ENCODE peak calls at places on chromosomes 1 and 21, in six cellular contexts. One of them, this sample, is unnamed.
A peak's percentile ranks its signal among the peaks of the same experiment; 100 is the strongest.

GRCh38 chr1:7975212-7975865 is 13.8 kb downstream of the PARK7 start:
- DNase-seq in pancreas: peak; percentile 74
- DNase-seq in activated B cell treated with CpG ODN at 0.5 μM for 24 hours: no peak
- DNase-seq in neural crest cell: peak; percentile 70
- DNase-seq in astrocyte of the spinal cord: peak; percentile 77
- DNase-seq in OCI-LY7: peak; percentile 54
- DNase-seq in this sample: peak; percentile 77

GRCh38 chr1:226821719-226822085 is 48.7 kb upstream of the PSEN2 start:
- DNase-seq in pancreas: no peak
- DNase-seq in activated B cell treated with CpG ODN at 0.5 μM for 24 hours: no peak
- DNase-seq in neural crest cell: no peak
- DNase-seq in astrocyte of the spinal cord: peak; percentile 52
- DNase-seq in OCI-LY7: no peak
- DNase-seq in this sample: no peak

GRCh38 chr1:93025572-93025971 is 53.5 kb upstream of the MTF2 start:
- DNase-seq in pancreas: no peak
- DNase-seq in activated B cell treated with CpG ODN at 0.5 μM for 24 hours: no peak
- DNase-seq in neural crest cell: no peak
- DNase-seq in astrocyte of the spinal cord: no peak
- DNase-seq in OCI-LY7: no peak
- DNase-seq in this sample: no peak

GRCh38 chr1:42931911-42932422 is 26.7 kb downstream of the SLC2A1 start:
- DNase-seq in pancreas: no peak
- DNase-seq in activated B cell treated with CpG ODN at 0.5 μM for 24 hours: peak; percentile 82
- DNase-seq in neural crest cell: no peak
- DNase-seq in astrocyte of the spinal cord: no peak
- DNase-seq in OCI-LY7: peak; percentile 86
- DNase-seq in this sample: no peak

GRCh38 chr21:28705616-28706015 is 287.1 kb downstream of the LTN1 start:
- DNase-seq in pancreas: no peak
- DNase-seq in activated B cell treated with CpG ODN at 0.5 μM for 24 hours: no peak
- DNase-seq in neural crest cell: no peak
- DNase-seq in astrocyte of the spinal cord: peak; percentile 43
- DNase-seq in OCI-LY7: no peak
- DNase-seq in this sample: no peak

GRCh38 chr1:35810096-35810860 is 2.5 kb downstream of the AGO4 start:
- DNase-seq in pancreas: no peak
- DNase-seq in activated B cell treated with CpG ODN at 0.5 μM for 24 hours: no peak
- DNase-seq in neural crest cell: no peak
- DNase-seq in astrocyte of the spinal cord: peak; percentile 28
- DNase-seq in OCI-LY7: no peak
- DNase-seq in this sample: peak; percentile 57

GRCh38 chr1:16076003-16076870 is 2.8 kb upstream of the FAM131C start:
- DNase-seq in pancreas: no peak
- DNase-seq in activated B cell treated with CpG ODN at 0.5 μM for 24 hours: no peak
- DNase-seq in neural crest cell: no peak
- DNase-seq in astrocyte of the spinal cord: peak; percentile 89
- DNase-seq in OCI-LY7: no peak
- DNase-seq in this sample: peak; percentile 95

GRCh38 chr1:218642033-218642954 is 297.2 kb downstream of the TGFB2 start:
- DNase-seq in pancreas: no peak
- DNase-seq in activated B cell treated with CpG ODN at 0.5 μM for 24 hours: no peak
- DNase-seq in neural crest cell: no peak
- DNase-seq in astrocyte of the spinal cord: no peak
- DNase-seq in OCI-LY7: no peak
- DNase-seq in this sample: no peak

GRCh38 chr1:1230656-1231399 is 973 bp downstream of the SDF4 start:
- DNase-seq in pancreas: no peak
- DNase-seq in activated B cell treated with CpG ODN at 0.5 μM for 24 hours: no peak
- DNase-seq in neural crest cell: no peak
- DNase-seq in astrocyte of the spinal cord: peak; percentile 63
- DNase-seq in OCI-LY7: no peak
- DNase-seq in this sample: peak; percentile 80

GRCh38 chr1:89462250-89462649 is 62.4 kb upstream of the LRRC8B start:
- DNase-seq in pancreas: no peak
- DNase-seq in activated B cell treated with CpG ODN at 0.5 μM for 24 hours: no peak
- DNase-seq in neural crest cell: no peak
- DNase-seq in astrocyte of the spinal cord: no peak
- DNase-seq in OCI-LY7: no peak
- DNase-seq in this sample: no peak

GRCh38 chr1:185495898-185496297 is 178.9 kb upstream of the IVNS1ABP start:
- DNase-seq in pancreas: no peak
- DNase-seq in activated B cell treated with CpG ODN at 0.5 μM for 24 hours: no peak
- DNase-seq in neural crest cell: no peak
- DNase-seq in astrocyte of the spinal cord: no peak
- DNase-seq in OCI-LY7: no peak
- DNase-seq in this sample: no peak

GRCh38 chr1:201288007-201288406 is 4.7 kb downstream of the PKP1 start:
- DNase-seq in pancreas: peak; percentile 21
- DNase-seq in activated B cell treated with CpG ODN at 0.5 μM for 24 hours: no peak
- DNase-seq in neural crest cell: no peak
- DNase-seq in astrocyte of the spinal cord: no peak
- DNase-seq in OCI-LY7: no peak
- DNase-seq in this sample: no peak

GRCh38 chr1:108703939-108704338 is 8.8 kb upstream of the FNDC7 start:
- DNase-seq in pancreas: no peak
- DNase-seq in activated B cell treated with CpG ODN at 0.5 μM for 24 hours: no peak
- DNase-seq in neural crest cell: no peak
- DNase-seq in astrocyte of the spinal cord: no peak
- DNase-seq in OCI-LY7: no peak
- DNase-seq in this sample: peak; percentile 32

GRCh38 chr1:3536395-3536794 is 74.9 kb downstream of the MEGF6 start:
- DNase-seq in pancreas: no peak
- DNase-seq in activated B cell treated with CpG ODN at 0.5 μM for 24 hours: no peak
- DNase-seq in neural crest cell: no peak
- DNase-seq in astrocyte of the spinal cord: no peak
- DNase-seq in OCI-LY7: no peak
- DNase-seq in this sample: no peak

GRCh38 chr1:87295720-87296119 is 33.0 kb upstream of the LMO4 start:
- DNase-seq in pancreas: no peak
- DNase-seq in activated B cell treated with CpG ODN at 0.5 μM for 24 hours: no peak
- DNase-seq in neural crest cell: no peak
- DNase-seq in astrocyte of the spinal cord: no peak
- DNase-seq in OCI-LY7: no peak
- DNase-seq in this sample: no peak

GRCh38 chr1:197915797-197916686 is 1.1 kb upstream of the LHX9 start:
- DNase-seq in pancreas: peak; percentile 83
- DNase-seq in activated B cell treated with CpG ODN at 0.5 μM for 24 hours: no peak
- DNase-seq in neural crest cell: peak; percentile 69
- DNase-seq in astrocyte of the spinal cord: peak; percentile 57
- DNase-seq in OCI-LY7: no peak
- DNase-seq in this sample: peak; percentile 85

GRCh38 chr1:46806196-46807020 is 7.6 kb downstream of the CYP4B1 start:
- DNase-seq in pancreas: no peak
- DNase-seq in activated B cell treated with CpG ODN at 0.5 μM for 24 hours: no peak
- DNase-seq in neural crest cell: no peak
- DNase-seq in astrocyte of the spinal cord: no peak
- DNase-seq in OCI-LY7: no peak
- DNase-seq in this sample: no peak

GRCh38 chr1:236063919-236064673 is 794 bp downstream of the NID1 start:
- DNase-seq in pancreas: peak; percentile 79
- DNase-seq in activated B cell treated with CpG ODN at 0.5 μM for 24 hours: peak; percentile 25
- DNase-seq in neural crest cell: peak; percentile 36
- DNase-seq in astrocyte of the spinal cord: peak; percentile 63
- DNase-seq in OCI-LY7: no peak
- DNase-seq in this sample: peak; percentile 55

GRCh38 chr1:88799433-88799832 is 91.9 kb downstream of the GTF2B start:
- DNase-seq in pancreas: no peak
- DNase-seq in activated B cell treated with CpG ODN at 0.5 μM for 24 hours: no peak
- DNase-seq in neural crest cell: no peak
- DNase-seq in astrocyte of the spinal cord: no peak
- DNase-seq in OCI-LY7: no peak
- DNase-seq in this sample: no peak

GRCh38 chr1:178093958-178094751 is at the start of gene RASAL2:
- DNase-seq in pancreas: peak; percentile 84
- DNase-seq in activated B cell treated with CpG ODN at 0.5 μM for 24 hours: peak; percentile 24
- DNase-seq in neural crest cell: peak; percentile 65
- DNase-seq in astrocyte of the spinal cord: peak; percentile 75
- DNase-seq in OCI-LY7: no peak
- DNase-seq in this sample: peak; percentile 67

GRCh38 chr1:44405041-44405803 is at the start of gene RNF220:
- DNase-seq in pancreas: peak; percentile 76
- DNase-seq in activated B cell treated with CpG ODN at 0.5 μM for 24 hours: peak; percentile 34
- DNase-seq in neural crest cell: peak; percentile 61
- DNase-seq in astrocyte of the spinal cord: peak; percentile 71
- DNase-seq in OCI-LY7: no peak
- DNase-seq in this sample: peak; percentile 54

GRCh38 chr21:21010698-21011097 is 12.5 kb downstream of the NCAM2 start:
- DNase-seq in pancreas: no peak
- DNase-seq in activated B cell treated with CpG ODN at 0.5 μM for 24 hours: no peak
- DNase-seq in neural crest cell: no peak
- DNase-seq in astrocyte of the spinal cord: no peak
- DNase-seq in OCI-LY7: no peak
- DNase-seq in this sample: no peak

GRCh38 chr21:37145635-37146111 is 72.6 kb downstream of the TTC3 start:
- DNase-seq in pancreas: no peak
- DNase-seq in activated B cell treated with CpG ODN at 0.5 μM for 24 hours: no peak
- DNase-seq in neural crest cell: no peak
- DNase-seq in astrocyte of the spinal cord: peak; percentile 89
- DNase-seq in OCI-LY7: no peak
- DNase-seq in this sample: no peak

GRCh38 chr1:115056395-115056798 is 26.8 kb downstream of the TSHB start:
- DNase-seq in pancreas: no peak
- DNase-seq in activated B cell treated with CpG ODN at 0.5 μM for 24 hours: no peak
- DNase-seq in neural crest cell: no peak
- DNase-seq in astrocyte of the spinal cord: peak; percentile 43
- DNase-seq in OCI-LY7: no peak
- DNase-seq in this sample: peak; percentile 65

GRCh38 chr1:171909711-171910110 is 68.4 kb downstream of the DNM3 start:
- DNase-seq in pancreas: no peak
- DNase-seq in activated B cell treated with CpG ODN at 0.5 μM for 24 hours: no peak
- DNase-seq in neural crest cell: no peak
- DNase-seq in astrocyte of the spinal cord: peak; percentile 25
- DNase-seq in OCI-LY7: no peak
- DNase-seq in this sample: no peak

GRCh38 chr1:119253366-119253765 is 112.9 kb upstream of the WARS2 start:
- DNase-seq in pancreas: no peak
- DNase-seq in activated B cell treated with CpG ODN at 0.5 μM for 24 hours: no peak
- DNase-seq in neural crest cell: no peak
- DNase-seq in astrocyte of the spinal cord: peak; percentile 4
- DNase-seq in OCI-LY7: no peak
- DNase-seq in this sample: no peak

GRCh38 chr1:65681101-65681500 is 111.6 kb upstream of the PDE4B start:
- DNase-seq in pancreas: no peak
- DNase-seq in activated B cell treated with CpG ODN at 0.5 μM for 24 hours: no peak
- DNase-seq in neural crest cell: no peak
- DNase-seq in astrocyte of the spinal cord: peak; percentile 68
- DNase-seq in OCI-LY7: no peak
- DNase-seq in this sample: peak; percentile 59

GRCh38 chr1:12619396-12620141 is 1.6 kb upstream of the DHRS3 start:
- DNase-seq in pancreas: peak; percentile 91
- DNase-seq in activated B cell treated with CpG ODN at 0.5 μM for 24 hours: peak; percentile 63
- DNase-seq in neural crest cell: peak; percentile 85
- DNase-seq in astrocyte of the spinal cord: peak; percentile 88
- DNase-seq in OCI-LY7: peak; percentile 59
- DNase-seq in this sample: peak; percentile 82

GRCh38 chr1:2137257-2138121 is 57.1 kb downstream of the FAAP20 start:
- DNase-seq in pancreas: no peak
- DNase-seq in activated B cell treated with CpG ODN at 0.5 μM for 24 hours: no peak
- DNase-seq in neural crest cell: no peak
- DNase-seq in astrocyte of the spinal cord: no peak
- DNase-seq in OCI-LY7: no peak
- DNase-seq in this sample: no peak

GRCh38 chr21:33302055-33302454 is 22.7 kb upstream of the IFNAR1 start:
- DNase-seq in pancreas: no peak
- DNase-seq in activated B cell treated with CpG ODN at 0.5 μM for 24 hours: no peak
- DNase-seq in neural crest cell: no peak
- DNase-seq in astrocyte of the spinal cord: no peak
- DNase-seq in OCI-LY7: no peak
- DNase-seq in this sample: no peak

GRCh38 chr21:33305344-33305671 is 19.5 kb upstream of the IFNAR1 start:
- DNase-seq in pancreas: no peak
- DNase-seq in activated B cell treated with CpG ODN at 0.5 μM for 24 hours: no peak
- DNase-seq in neural crest cell: no peak
- DNase-seq in astrocyte of the spinal cord: no peak
- DNase-seq in OCI-LY7: no peak
- DNase-seq in this sample: no peak

GRCh38 chr21:33301632-33302002 is 23.2 kb upstream of the IFNAR1 start:
- DNase-seq in pancreas: no peak
- DNase-seq in activated B cell treated with CpG ODN at 0.5 μM for 24 hours: no peak
- DNase-seq in neural crest cell: no peak
- DNase-seq in astrocyte of the spinal cord: no peak
- DNase-seq in OCI-LY7: no peak
- DNase-seq in this sample: no peak

GRCh38 chr21:33300701-33301631 is 23.8 kb upstream of the IFNAR1 start:
- DNase-seq in pancreas: no peak
- DNase-seq in activated B cell treated with CpG ODN at 0.5 μM for 24 hours: no peak
- DNase-seq in neural crest cell: no peak
- DNase-seq in astrocyte of the spinal cord: no peak
- DNase-seq in OCI-LY7: peak; percentile 76
- DNase-seq in this sample: no peak

DNA sequence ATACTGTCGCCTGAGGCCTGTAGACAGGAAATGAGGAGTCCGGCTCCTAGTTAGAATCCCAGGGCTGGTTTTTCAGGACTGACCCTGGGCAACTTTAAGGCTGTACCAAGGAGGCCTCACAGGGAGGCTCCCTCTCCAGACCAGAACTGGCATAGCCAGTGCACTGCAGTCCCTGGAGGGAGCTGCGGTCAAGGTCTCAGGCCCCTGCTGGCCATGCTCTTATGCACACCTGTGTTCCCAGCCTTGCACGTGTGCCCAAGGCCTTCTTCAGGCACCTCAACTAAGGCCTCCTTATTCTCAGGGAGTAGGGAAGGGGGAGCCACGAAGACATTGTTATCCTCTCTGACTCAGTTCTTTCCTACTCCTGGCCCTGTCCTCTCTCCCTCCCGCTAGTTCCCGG is 22.0 kb upstream of the IFNAR1 start:
- DNase-seq in pancreas: no peak
- DNase-seq in activated B cell treated with CpG ODN at 0.5 μM for 24 hours: no peak
- DNase-seq in neural crest cell: no peak
- DNase-seq in astrocyte of the spinal cord: no peak
- DNase-seq in OCI-LY7: no peak
- DNase-seq in this sample: no peak
- TF ChIP-seq CTCF in pancreas: no peak
- TF ChIP-seq CTCF in activated B cell treated with CpG ODN at 0.5 μM for 24 hours: no peak
- TF ChIP-seq CTCF in neural crest cell: no peak
- TF ChIP-seq CTCF in astrocyte of the spinal cord: no peak
- TF ChIP-seq CTCF in OCI-LY7: peak; percentile 46
- TF ChIP-seq CTCF in this sample: no peak

GRCh38 chr1:160877221-160877620 is 7.8 kb downstream of the ITLN1 start:
- DNase-seq in pancreas: no peak
- DNase-seq in activated B cell treated with CpG ODN at 0.5 μM for 24 hours: no peak
- DNase-seq in neural crest cell: no peak
- DNase-seq in astrocyte of the spinal cord: no peak
- DNase-seq in OCI-LY7: peak; percentile 53
- DNase-seq in this sample: no peak
- TF ChIP-seq CTCF in pancreas: no peak
- TF ChIP-seq CTCF in activated B cell treated with CpG ODN at 0.5 μM for 24 hours: no peak
- TF ChIP-seq CTCF in neural crest cell: peak; percentile 21
- TF ChIP-seq CTCF in astrocyte of the spinal cord: no peak
- TF ChIP-seq CTCF in OCI-LY7: peak; percentile 76
- TF ChIP-seq CTCF in this sample: no peak

GRCh38 chr1:101330427-101331130 is 93.8 kb downstream of the S1PR1 start:
- DNase-seq in pancreas: no peak
- DNase-seq in activated B cell treated with CpG ODN at 0.5 μM for 24 hours: no peak
- DNase-seq in neural crest cell: no peak
- DNase-seq in astrocyte of the spinal cord: no peak
- DNase-seq in OCI-LY7: no peak
- DNase-seq in this sample: no peak
- TF ChIP-seq CTCF in pancreas: no peak
- TF ChIP-seq CTCF in activated B cell treated with CpG ODN at 0.5 μM for 24 hours: no peak
- TF ChIP-seq CTCF in neural crest cell: no peak
- TF ChIP-seq CTCF in astrocyte of the spinal cord: no peak
- TF ChIP-seq CTCF in OCI-LY7: no peak
- TF ChIP-seq CTCF in this sample: no peak

GRCh38 chr1:203217139-203217621 is 12.3 kb downstream of the CHIT1 start:
- DNase-seq in pancreas: no peak
- DNase-seq in activated B cell treated with CpG ODN at 0.5 μM for 24 hours: no peak
- DNase-seq in neural crest cell: no peak
- DNase-seq in astrocyte of the spinal cord: no peak
- DNase-seq in OCI-LY7: no peak
- DNase-seq in this sample: no peak
- TF ChIP-seq CTCF in pancreas: no peak
- TF ChIP-seq CTCF in activated B cell treated with CpG ODN at 0.5 μM for 24 hours: no peak
- TF ChIP-seq CTCF in neural crest cell: no peak
- TF ChIP-seq CTCF in astrocyte of the spinal cord: no peak
- TF ChIP-seq CTCF in OCI-LY7: peak; percentile 48
- TF ChIP-seq CTCF in this sample: peak; percentile 26